ENCODE peak calls at places on chromosomes 5 and 9, in five cellular contexts. T is heart left ventricle, G is left lobe of liver, N is omental fat pad, L is left lung. J is an unnamed sample.

GRCh38 chr5:163649522-163649921 is 144.1 kb downstream of the MAT2B start:
- ATAC-seq in N (no peak), L (no peak), G (no peak), T (no peak), J (no peak)

GRCh38 chr9:81687521-81688261 is 1.7 kb downstream of the TLE1 start:
- ATAC-seq in L (no peak), T (no peak), G (peak; percentile 4), N (no peak), J (no peak)

GRCh38 chr5:76622973-76623596 is at the start of gene F2RL2:
- ATAC-seq in N (no peak), L (peak; percentile 19), T (no peak), G (peak; percentile 64), J (peak; percentile 71)

GRCh38 chr5:143664623-143665022 is 147.3 kb upstream of the HMHB1 start:
- ATAC-seq in T (no peak), G (no peak), L (no peak), N (no peak), J (no peak)

GRCh38 chr9:121357011-121357410 is 13.0 kb downstream of the STOM start:
- ATAC-seq in T (no peak), N (no peak), G (no peak), L (no peak), J (no peak)

GRCh38 chr9:8653111-8653510 is 853.5 kb upstream of the DMAC1 start:
- ATAC-seq in L (no peak), N (no peak), T (no peak), G (peak; percentile 49), J (no peak)

GRCh38 chr5:73900566-73900965 is 274.6 kb downstream of the ARHGEF28 start:
- ATAC-seq in T (no peak), N (no peak), L (no peak), G (no peak), J (no peak)

GRCh38 chr5:178322736-178323540 is 90.3 kb upstream of the PHYKPL start:
- ATAC-seq in G (no peak), T (no peak), L (no peak), N (no peak), J (no peak)

GRCh38 chr9:92680166-92681119 is 10.5 kb upstream of the IPPK start:
- ATAC-seq in T (no peak), L (no peak), N (no peak), G (no peak), J (peak; percentile 16)

GRCh38 chr9:97521576-97522333 is 20.3 kb downstream of the TMOD1 start:
- ATAC-seq in N (no peak), G (no peak), T (peak; percentile 45), L (no peak), J (no peak)

GRCh38 chr5:6899215-6899614 is 186.0 kb downstream of the TENT4A start:
- ATAC-seq in G (no peak), N (no peak), L (no peak), T (no peak), J (no peak)

GRCh38 chr9:135602789-135603481 is 36.4 kb downstream of the GLT6D1 start:
- ATAC-seq in N (no peak), T (peak; percentile 26), G (peak; percentile 80), L (peak; percentile 75), J (no peak)

J was measured in gastroesophageal sphincter.